ENCODE peak calls at places on chromosomes 2 and 18, in four cellular contexts. R, A, D and H are unnamed samples.

GRCh38 chr2:37324786-37325624 is at the start of gene PRKD3:
- DNase-seq in A (peak), D (peak), R (no peak), H (no peak)

GRCh38 chr2:160324161-160324768 is 124.2 kb upstream of the ITGB6 start:
- DNase-seq in A (peak), R (peak), D (peak), H (no peak)

GRCh38 chr2:29253026-29253425 is 137.8 kb downstream of the CLIP4 start:
- DNase-seq in R (no peak), D (no peak), A (no peak), H (no peak)

GRCh38 chr2:71452565-71452964 is 796 bp upstream of the DYSF start:
- DNase-seq in A (peak), R (no peak), D (peak), H (no peak)

GRCh38 chr18:12518832-12519534 is 111.3 kb downstream of the PRELID3A start:
- DNase-seq in D (no peak), A (no peak), R (no peak), H (no peak)

GRCh38 chr2:234606906-234607305 is 110.0 kb upstream of the ARL4C start:
- DNase-seq in R (no peak), D (peak), A (no peak), H (no peak)

GRCh38 chr2:142220901-142221300 is 90.1 kb upstream of the LRP1B start:
- DNase-seq in A (no peak), D (no peak), R (peak), H (no peak)

GRCh38 chr2:108217211-108217610 is 22.6 kb upstream of the SULT1C3 start:
- DNase-seq in R (no peak), A (no peak), D (no peak), H (no peak)

GRCh38 chr2:15614545-15615309 is 23.1 kb downstream of the DDX1 start:
- DNase-seq in A (no peak), D (no peak), R (no peak), H (no peak)

GRCh38 chr2:61018798-61019197 is 743 bp upstream of the PUS10 start:
- DNase-seq in D (no peak), A (no peak), R (no peak), H (no peak)

GRCh38 chr2:239791727-239792648 is 233.2 kb downstream of the NDUFA10 start:
- DNase-seq in R (no peak), A (no peak), D (no peak), H (no peak)

GRCh38 chr2:109438773-109439191 is 175.0 kb downstream of the SEPTIN10 start:
- DNase-seq in R (no peak), A (no peak), D (peak), H (no peak)

GRCh38 chr2:15560404-15560987 is 638 bp downstream of the NBAS start:
- DNase-seq in A (no peak), D (peak), R (no peak), H (no peak)

GRCh38 chr2:29192526-29192925 is 77.3 kb downstream of the CLIP4 start:
- DNase-seq in D (no peak), R (no peak), A (no peak), H (no peak)

DNA sequence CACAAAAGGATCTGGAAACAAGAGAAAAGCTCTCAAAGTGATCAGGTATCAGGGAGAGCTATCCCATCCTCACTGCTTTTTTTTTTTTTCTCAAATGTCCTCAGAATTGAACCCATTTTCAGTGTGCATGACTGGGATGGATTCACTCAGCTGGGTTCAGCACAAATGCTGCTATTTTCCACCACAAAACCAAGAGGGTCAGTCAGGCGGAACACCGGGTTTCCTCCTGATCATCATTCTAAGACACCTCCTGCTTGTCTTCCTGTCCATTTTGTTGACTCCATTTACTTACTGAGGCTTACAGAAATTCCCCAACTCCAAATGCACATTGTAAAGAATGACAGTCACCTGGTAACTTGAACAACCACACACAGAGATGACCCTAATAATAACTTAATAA is 39.9 kb downstream of the CYRIA start:
- DNase-seq in D (no peak), R (no peak), A (no peak), H (no peak)
- H3K4me3 ChIP-seq in D (no peak), R (no peak), A (no peak), H (no peak)

DNA sequence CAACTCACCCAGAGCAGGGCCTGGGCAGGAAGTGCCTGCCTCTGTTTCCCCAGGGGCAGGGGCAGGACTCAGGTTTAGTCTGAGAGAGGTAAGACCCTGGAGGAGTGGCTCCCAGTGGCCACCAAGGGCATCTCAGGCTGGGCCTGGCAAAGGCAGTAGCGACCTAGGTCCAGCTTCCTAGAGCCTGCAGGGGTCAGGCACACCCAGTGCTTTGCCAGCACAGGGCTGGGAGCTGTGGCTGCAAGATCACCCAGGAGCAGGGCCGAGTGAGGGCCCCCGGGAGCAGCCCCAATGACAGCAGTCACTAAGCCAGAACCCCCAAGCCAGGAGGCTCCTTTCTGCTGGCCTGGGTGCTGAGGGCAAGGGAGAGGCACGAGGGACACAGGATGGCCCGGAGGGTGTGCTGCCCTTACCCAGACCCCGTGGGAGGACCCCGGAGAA is 8.8 kb upstream of the DUSP2 start:
- DNase-seq in R (no peak), D (no peak), A (no peak), H (no peak)
- TF ChIP-seq CTCF in R (peak), D (no peak), A (peak), H (no peak)

DNA sequence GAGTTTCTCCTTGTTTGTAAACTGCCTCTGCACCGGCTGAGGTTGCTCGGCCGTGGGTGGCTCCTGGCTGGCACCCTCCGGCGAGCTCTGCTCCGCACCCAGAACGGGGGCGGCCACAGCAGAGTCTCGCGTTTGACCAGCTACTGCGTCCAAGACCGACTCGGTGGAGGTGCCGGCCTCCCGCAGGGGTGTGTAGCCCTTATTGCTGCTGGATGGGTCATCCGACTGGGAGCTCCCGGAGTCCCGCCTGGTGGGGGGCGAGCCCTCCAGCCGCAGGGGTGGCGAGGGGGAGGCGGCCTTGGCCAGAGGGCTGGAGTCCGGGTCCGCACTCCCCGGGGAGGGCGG is 5.1 kb downstream of the TMEM200C start:
- DNase-seq in D (no peak), A (no peak), R (no peak), H (no peak)
- H3K4me3 ChIP-seq in D (no peak), A (no peak), R (peak), H (peak)

DNA sequence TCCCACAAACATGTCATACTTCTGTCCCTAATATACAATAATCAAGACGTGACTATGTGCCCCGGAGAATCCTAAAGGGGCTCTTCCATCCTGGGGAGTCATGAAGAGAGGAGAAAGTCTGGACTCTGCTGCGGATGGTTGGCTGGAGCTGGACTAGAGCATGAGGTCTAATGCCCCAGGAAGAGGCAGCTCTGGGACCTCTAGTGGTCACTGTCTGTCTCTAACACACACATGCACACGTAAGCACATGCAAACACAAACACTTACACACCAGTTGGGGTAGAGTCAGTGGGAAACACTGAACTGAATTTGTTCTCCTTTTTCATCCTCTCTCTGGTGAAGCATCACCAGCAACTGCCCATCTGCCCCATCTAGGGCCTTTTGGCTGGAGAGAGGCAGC is 271.6 kb downstream of the TDRD15 start:
- DNase-seq in D (no peak), R (no peak), A (no peak), H (no peak)
- TF ChIP-seq CTCF in D (no peak), R (peak), A (peak), H (peak)

DNA sequence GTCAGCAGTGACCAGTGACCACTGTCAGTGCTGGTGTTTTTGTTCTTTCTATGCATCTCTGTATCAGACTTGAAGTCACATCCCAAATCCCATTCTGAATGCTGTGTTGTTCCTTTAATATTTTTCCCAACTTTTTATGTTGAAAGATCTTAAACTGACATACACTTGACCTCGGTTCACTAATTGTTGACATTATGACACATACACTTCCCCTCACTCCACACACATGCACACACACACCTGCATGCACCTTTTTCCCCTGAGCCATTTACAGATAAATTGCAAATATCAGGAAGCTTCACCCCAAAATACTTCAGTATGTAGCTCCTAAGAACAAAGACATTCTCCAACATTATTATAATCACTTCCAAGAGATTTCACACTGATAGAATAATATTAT is 62.4 kb downstream of the CFAP221 start:
- DNase-seq in D (no peak), R (no peak), A (no peak), H (no peak)
- H3K4me3 ChIP-seq in D (no peak), R (no peak), A (no peak), H (no peak)

GRCh38 chr2:68196120-68196716 is 38.5 kb downstream of the PNO1 start:
- DNase-seq in A (no peak), D (peak), R (no peak), H (no peak)
- TF ChIP-seq CTCF in A (peak), D (peak), R (peak), H (peak)

GRCh38 chr2:111708478-111708877 is 175.5 kb downstream of the ANAPC1 start:
- DNase-seq in D (no peak), A (no peak), R (no peak), H (no peak)

GRCh38 chr2:111707700-111708099 is 176.3 kb downstream of the ANAPC1 start:
- DNase-seq in A (no peak), R (no peak), D (no peak), H (no peak)

GRCh38 chr2:111705206-111705605 is 178.8 kb downstream of the ANAPC1 start:
- DNase-seq in A (no peak), R (no peak), D (no peak), H (no peak)

GRCh38 chr2:111705711-111706323 is 178.2 kb downstream of the ANAPC1 start:
- DNase-seq in A (peak), R (peak), D (peak), H (peak)

GRCh38 chr2:111706481-111707001 is 177.5 kb downstream of the ANAPC1 start:
- DNase-seq in R (no peak), A (no peak), D (no peak), H (no peak)
- H3K4me3 ChIP-seq in R (no peak), A (no peak), D (no peak), H (no peak)

DNA sequence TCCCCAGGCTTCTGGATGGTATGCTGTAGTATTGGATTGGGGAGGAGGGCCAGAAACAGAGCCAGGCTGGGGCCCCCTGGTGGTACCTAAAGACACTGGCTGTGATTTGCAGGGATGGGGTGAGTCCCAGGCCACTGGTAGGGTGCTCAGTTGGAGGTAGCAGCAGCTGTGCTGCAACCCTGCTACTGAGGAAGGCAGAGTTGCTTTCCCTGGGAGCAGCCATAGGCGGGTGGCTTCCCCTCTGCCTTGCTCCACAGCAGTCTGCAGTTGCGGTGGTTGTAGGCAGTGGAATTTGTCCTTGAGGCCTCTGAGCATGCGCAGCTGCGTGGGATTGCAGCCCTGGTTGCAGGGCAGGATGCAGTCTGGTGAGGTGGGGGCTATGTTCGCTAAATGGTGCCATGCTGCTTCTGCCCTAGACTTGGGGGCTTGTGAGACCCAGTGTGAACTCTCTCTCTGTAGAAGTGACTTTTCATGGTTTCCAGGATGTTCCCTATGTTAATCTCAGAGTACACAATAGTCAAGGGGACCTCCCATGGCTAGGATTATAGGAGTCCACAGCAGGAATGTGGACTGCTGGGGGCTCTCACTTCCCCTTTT is 443.5 kb downstream of the XIRP2 start:
- DNase-seq in A (no peak), R (no peak), D (no peak), H (no peak)
- TF ChIP-seq CTCF in A (peak), R (peak), D (no peak), H (peak)

GRCh38 chr2:209473930-209474419 is 50.1 kb downstream of the MAP2 start:
- DNase-seq in A (peak), D (peak), R (peak), H (no peak)
- H3K4me3 ChIP-seq in A (no peak), D (no peak), R (no peak), H (no peak)

DNA sequence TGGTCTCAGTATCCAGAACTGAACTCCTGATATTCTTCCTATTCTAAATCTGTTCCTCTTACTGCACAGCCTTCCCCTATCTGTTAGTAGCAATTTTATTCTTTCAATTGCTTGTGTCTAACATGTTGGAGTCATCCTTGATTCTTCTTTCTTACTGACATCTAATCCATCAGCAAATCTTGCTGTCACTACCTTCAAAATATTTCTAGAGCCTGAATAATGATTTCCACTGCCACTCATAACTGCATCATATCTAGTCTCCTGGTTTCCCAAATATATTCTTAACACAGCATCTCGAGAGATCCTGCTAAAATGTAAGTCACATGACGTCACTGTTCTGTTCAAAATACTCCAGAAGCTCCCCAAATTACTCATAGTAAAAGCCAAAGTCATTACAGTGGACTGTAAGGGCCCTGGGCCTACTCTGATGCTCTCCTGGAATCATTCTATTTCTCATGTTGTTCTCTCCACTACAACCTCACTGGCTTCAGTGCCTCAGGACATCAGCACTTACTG is 95.2 kb downstream of the THSD7B start:
- DNase-seq in A (no peak), R (no peak), D (no peak), H (no peak)
- TF ChIP-seq CTCF in A (no peak), R (no peak), D (no peak), H (no peak)